ENCODE peak calls at places on chromosomes 16 and 17, in four cellular contexts. U, Q, Z and P are unnamed samples.

GRCh38 chr17:1462164-1463112 is 6.4 kb upstream of the CRK start:
- DNase-seq in Z (no peak), Q (no peak), U (no peak), P (no peak)

GRCh38 chr16:54077412-54077821 is 209.2 kb downstream of the IRX3 start:
- DNase-seq in Z (no peak), U (no peak), Q (no peak), P (peak)

GRCh38 chr16:78648517-78648916 is 549.1 kb downstream of the WWOX start:
- DNase-seq in Q (no peak), U (no peak), Z (no peak), P (no peak)

GRCh38 chr16:4681471-4682083 is 11.8 kb upstream of the NUDT16L1 start:
- DNase-seq in Z (no peak), U (no peak), Q (no peak), P (no peak)

GRCh38 chr16:46884513-46885293 is 541 bp downstream of the GPT2 start:
- DNase-seq in Q (no peak), Z (peak), U (peak), P (no peak)

GRCh38 chr17:73593249-73593965 is 50.8 kb downstream of the SDK2 start:
- DNase-seq in Z (no peak), U (no peak), Q (no peak), P (no peak)

GRCh38 chr17:45579529-45580495 is 89.3 kb upstream of the PLEKHM1 start:
- DNase-seq in Z (no peak), Q (no peak), U (no peak), P (no peak)

GRCh38 chr17:81080056-81080455 is 45.1 kb downstream of the BAIAP2 start:
- DNase-seq in Q (no peak), U (no peak), Z (peak), P (no peak)

GRCh38 chr17:32277284-32277683 is 11.7 kb downstream of the RHBDL3 start:
- DNase-seq in U (no peak), Q (no peak), Z (peak), P (peak)

GRCh38 chr16:85046957-85047866 is 19.6 kb downstream of the KIAA0513 start:
- DNase-seq in Z (no peak), U (no peak), Q (no peak), P (no peak)

GRCh38 chr17:68785565-68786486 is 169.4 kb downstream of the ABCA8 start:
- DNase-seq in Z (no peak), Q (no peak), U (no peak), P (no peak)

GRCh38 chr16:55000595-55000994 is 69.9 kb downstream of the IRX5 start:
- DNase-seq in Q (no peak), U (no peak), Z (no peak), P (no peak)

GRCh38 chr17:80242505-80242904 is 18.1 kb upstream of the RNF213 start:
- DNase-seq in Z (no peak), U (no peak), Q (no peak), P (no peak)

GRCh38 chr17:30831257-30831656 is 509 bp upstream of the ATAD5 start:
- DNase-seq in Z (no peak), U (no peak), Q (no peak), P (no peak)

GRCh38 chr16:7185689-7186088 is 147.0 kb upstream of the RBFOX1 start:
- DNase-seq in Q (no peak), U (no peak), Z (no peak), P (no peak)

GRCh38 chr17:31364012-31364411 is 27.5 kb upstream of the RAB11FIP4 start:
- DNase-seq in Q (no peak), Z (no peak), U (no peak), P (no peak)

GRCh38 chr16:86570542-86571196 is 4.0 kb downstream of the FOXC2 start:
- DNase-seq in Q (no peak), Z (peak), U (no peak), P (no peak)

GRCh38 chr17:82888583-82889495 is 49.0 kb upstream of the ZNF750 start:
- DNase-seq in Z (no peak), U (no peak), Q (no peak), P (no peak)

GRCh38 chr17:4588862-4589625 is 4.7 kb downstream of the SMTNL2 start:
- DNase-seq in U (no peak), Q (no peak), Z (no peak), P (no peak)

GRCh38 chr16:22191966-22192260 is 14.2 kb upstream of the EEF2K start:
- DNase-seq in U (no peak), Q (no peak), Z (peak), P (no peak)

GRCh38 chr17:29760771-29761682 is 138.3 kb upstream of the CORO6 start:
- DNase-seq in Q (peak), Z (peak), U (peak), P (peak)

GRCh38 chr16:138049-138417 is 440 bp downstream of the NPRL3 start:
- DNase-seq in Q (no peak), Z (peak), U (peak), P (no peak)

GRCh38 chr17:27049104-27049784 is 244.7 kb upstream of the WSB1 start:
- DNase-seq in Z (no peak), Q (no peak), U (no peak), P (no peak)

GRCh38 chr17:74862108-74862901 is 2.6 kb upstream of the GRIN2C start:
- DNase-seq in Z (peak), U (peak), Q (peak), P (no peak)

GRCh38 chr16:20320178-20320577 is 7.1 kb downstream of the GP2 start:
- DNase-seq in Q (no peak), U (no peak), Z (no peak), P (no peak)

GRCh38 chr17:72184805-72185204 is 64.0 kb downstream of the SOX9 start:
- DNase-seq in U (no peak), Q (no peak), Z (no peak), P (peak)

GRCh38 chr16:19173059-19173458 is 5.0 kb downstream of the SYT17 start:
- DNase-seq in U (no peak), Z (no peak), Q (no peak), P (no peak)

GRCh38 chr17:31321971-31322370 is 549 bp upstream of the EVI2A start:
- DNase-seq in U (no peak), Q (no peak), Z (no peak), P (no peak)

GRCh38 chr16:53412549-53412948 is 21.7 kb upstream of the RBL2 start:
- DNase-seq in Q (no peak), Z (no peak), U (no peak), P (no peak)

GRCh38 chr17:28370035-28370743 is at the start of gene VTN:
- DNase-seq in Q (no peak), U (peak), Z (peak), P (no peak)

GRCh38 chr17:20071824-20072691 is 62.9 kb downstream of the SPECC1 start:
- DNase-seq in Z (no peak), Q (no peak), U (no peak), P (no peak)

GRCh38 chr16:17416461-17417221 is 54.1 kb downstream of the XYLT1 start:
- DNase-seq in Z (peak), U (no peak), Q (no peak), P (no peak)

GRCh38 chr17:18161226-18162094 is 22.2 kb upstream of the ALKBH5 start:
- DNase-seq in U (no peak), Z (no peak), Q (no peak), P (no peak)

GRCh38 chr16:11430601-11431317 is 85.5 kb downstream of the RMI2 start:
- DNase-seq in U (no peak), Z (no peak), Q (no peak), P (no peak)

GRCh38 chr17:50785942-50786570 is 18.7 kb upstream of the ANKRD40CL start:
- DNase-seq in Z (no peak), Q (peak), U (no peak), P (peak)

GRCh38 chr17:74307984-74308773 is 17.8 kb upstream of the KIF19 start:
- DNase-seq in Z (no peak), Q (no peak), U (no peak), P (no peak)

GRCh38 chr16:73036074-73036826 is 11.7 kb downstream of the ZFHX3 start:
- DNase-seq in U (peak), Z (peak), Q (no peak), P (no peak)